ENCODE peak calls at places on chromosomes 11 and 22, in five cellular contexts. D, O, N, B and C are unnamed samples.

GRCh38 chr11:65478411-65479183 is 20.2 kb upstream of the MALAT1 start:
- DNase-seq in O (peak; percentile 87), D (no peak), N (peak; percentile 55), B (no peak), C (no peak)

GRCh38 chr11:130162733-130163132 is 3.2 kb downstream of the ST14 start:
- DNase-seq in B (no peak), N (peak; percentile 67), O (no peak), D (no peak), C (no peak)

GRCh38 chr11:65438257-65439151 is 15.9 kb downstream of the NEAT1 start:
- DNase-seq in N (no peak), B (no peak), O (no peak), D (no peak), C (no peak)

GRCh38 chr22:46036558-46037408 is 59.8 kb upstream of the WNT7B start:
- DNase-seq in D (peak; percentile 65), N (peak; percentile 79), O (no peak), B (no peak), C (peak; percentile 61)

GRCh38 chr11:8740156-8740555 is 57.6 kb downstream of the RPL27A start:
- DNase-seq in B (no peak), N (no peak), O (no peak), D (no peak), C (no peak)

GRCh38 chr11:93000511-93001476 is 31.3 kb downstream of the MTNR1B start:
- DNase-seq in D (peak; percentile 10), B (no peak), O (no peak), N (no peak), C (peak; percentile 13)

GRCh38 chr11:132056689-132057088 is 686.3 kb downstream of the NTM start:
- DNase-seq in N (no peak), B (no peak), O (no peak), D (no peak), C (no peak)

GRCh38 chr11:130769782-130770565 is 146.3 kb downstream of the SNX19 start:
- DNase-seq in D (no peak), N (no peak), O (no peak), B (no peak), C (no peak)

GRCh38 chr11:108890482-108891092 is 225.7 kb downstream of the DDX10 start:
- DNase-seq in D (no peak), N (no peak), B (no peak), O (no peak), C (no peak)

GRCh38 chr11:17561466-17562001 is 14.5 kb downstream of the OTOG start:
- DNase-seq in N (no peak), B (no peak), O (no peak), D (no peak), C (no peak)

GRCh38 chr11:121636341-121637176 is 183.8 kb upstream of the SORL1-AS1 start:
- DNase-seq in D (no peak), O (no peak), B (no peak), N (no peak), C (no peak)

GRCh38 chr11:40166892-40167291 is 1292.6 kb downstream of the LRRC4C start:
- DNase-seq in N (no peak), B (no peak), D (no peak), O (no peak), C (no peak)

GRCh38 chr11:2703487-2704141 is 3.8 kb upstream of the KCNQ1OT1 start:
- DNase-seq in B (no peak), D (no peak), N (no peak), O (peak; percentile 52), C (no peak)

GRCh38 chr22:38864361-38865191 is 7.4 kb downstream of the CBX6 start:
- DNase-seq in O (peak; percentile 85), B (no peak), D (no peak), N (peak; percentile 55), C (no peak)

GRCh38 chr11:111938687-111939160 is 1.6 kb downstream of the DIXDC1 start:
- DNase-seq in O (no peak), N (no peak), B (no peak), D (peak; percentile 76), C (no peak)

GRCh38 chr11:111974451-111974850 is 37.3 kb downstream of the DIXDC1 start:
- DNase-seq in B (no peak), O (no peak), D (no peak), N (no peak), C (no peak)

GRCh38 chr22:38953577-38954413 is 3.6 kb upstream of the APOBEC3A start:
- DNase-seq in N (peak; percentile 37), D (no peak), B (no peak), O (no peak), C (peak; percentile 83)

GRCh38 chr22:38569181-38569971 is 607 bp downstream of the DMC1 start:
- DNase-seq in O (peak; percentile 62), B (no peak), N (no peak), D (no peak), C (no peak)

GRCh38 chr11:15888596-15889345 is 467.6 kb downstream of the SOX6 start:
- DNase-seq in O (no peak), D (no peak), B (no peak), N (no peak), C (no peak)

GRCh38 chr11:92967178-92967577 is 2.3 kb upstream of the MTNR1B start:
- DNase-seq in N (no peak), O (no peak), D (no peak), B (no peak), C (no peak)

GRCh38 chr11:115112779-115113178 is 391.4 kb downstream of the CADM1 start:
- DNase-seq in N (no peak), D (no peak), O (no peak), B (no peak), C (no peak)

GRCh38 chr11:36363361-36364272 is 67.5 kb downstream of the PRR5L start:
- DNase-seq in D (no peak), O (no peak), N (no peak), B (no peak), C (no peak)

GRCh38 chr22:47304191-47304831 is 541.9 kb downstream of the TBC1D22A start:
- DNase-seq in O (no peak), N (no peak), B (no peak), D (no peak), C (no peak)

GRCh38 chr11:72235351-72236057 is 8.5 kb downstream of the PHOX2A start:
- DNase-seq in D (no peak), O (no peak), N (no peak), B (no peak), C (no peak)

GRCh38 chr11:44968510-44968909 is 17.8 kb upstream of the TP53I11 start:
- DNase-seq in B (no peak), O (no peak), D (no peak), N (no peak), C (no peak)

GRCh38 chr22:21921729-21922128 is 30.9 kb downstream of the PPM1F start:
- DNase-seq in N (peak; percentile 85), B (no peak), O (no peak), D (no peak), C (no peak)

GRCh38 chr11:3837793-3838192 is 3.0 kb downstream of the RHOG start:
- DNase-seq in D (no peak), N (peak; percentile 70), O (peak; percentile 70), B (no peak), C (peak; percentile 31)

GRCh38 chr22:50705219-50705691 is 32.6 kb downstream of the SHANK3 start:
- DNase-seq in N (peak; percentile 58), B (no peak), O (peak; percentile 69), D (no peak), C (no peak)

GRCh38 chr11:113865873-113866272 is 9.5 kb downstream of the USP28 start:
- DNase-seq in B (no peak), D (no peak), O (no peak), N (no peak), C (no peak)
- TF ChIP-seq POLR2A in B (no peak), D (no peak), O (no peak), N (no peak), C (no peak)

DNA sequence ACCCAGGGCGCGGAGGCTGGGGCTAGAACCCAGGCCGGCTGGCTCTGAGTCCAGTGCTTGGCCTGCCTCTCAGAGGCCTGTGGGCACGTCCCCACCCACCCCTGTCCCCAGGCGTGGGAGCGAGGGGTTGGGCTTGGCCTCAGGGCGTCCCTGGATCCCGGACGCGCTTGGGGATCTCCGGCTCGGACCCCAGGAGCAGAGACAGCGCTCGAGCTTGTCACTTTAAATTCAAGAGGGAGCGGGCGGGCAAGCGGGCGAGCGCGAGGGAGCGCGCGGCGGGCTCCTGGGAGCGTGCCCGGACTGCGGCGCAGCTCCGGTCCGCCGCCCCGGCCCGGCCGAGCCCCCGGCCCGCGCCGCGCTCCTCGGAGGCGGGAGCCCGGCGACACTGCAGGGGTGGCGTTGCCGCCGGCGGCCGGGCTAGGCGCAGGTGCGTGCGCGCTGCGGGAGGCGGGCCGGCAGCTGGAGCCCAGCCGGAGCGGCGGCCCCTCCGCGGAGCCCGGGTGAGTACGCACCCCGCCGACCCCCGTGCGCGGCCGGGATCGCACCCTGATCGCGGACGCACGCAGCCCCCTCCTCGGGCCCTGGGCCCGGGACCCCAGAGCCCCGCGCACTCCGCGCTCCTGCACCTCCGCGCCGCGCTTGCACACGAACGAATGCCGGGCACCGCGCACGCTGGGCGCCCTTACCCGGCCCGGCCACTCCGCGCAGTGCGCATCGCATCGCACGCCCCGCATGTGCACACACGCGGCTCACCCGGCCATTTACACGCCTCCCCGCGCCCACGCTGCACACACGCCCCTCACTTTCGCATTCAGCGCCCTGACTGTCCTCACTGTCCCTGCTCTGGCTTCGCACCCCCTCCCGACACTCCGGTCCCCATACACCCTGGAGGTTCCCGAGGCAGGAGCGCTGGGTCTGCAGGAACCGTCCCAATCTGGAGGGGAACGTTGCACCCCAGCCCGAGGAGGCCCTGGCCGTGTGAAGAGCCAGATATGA is at the start of gene SYT12:
- DNase-seq in N (peak; percentile 3), O (no peak), B (no peak), D (no peak), C (no peak)
- TF ChIP-seq POLR2A in N (no peak), O (no peak), B (no peak), D (no peak), C (no peak)

DNA sequence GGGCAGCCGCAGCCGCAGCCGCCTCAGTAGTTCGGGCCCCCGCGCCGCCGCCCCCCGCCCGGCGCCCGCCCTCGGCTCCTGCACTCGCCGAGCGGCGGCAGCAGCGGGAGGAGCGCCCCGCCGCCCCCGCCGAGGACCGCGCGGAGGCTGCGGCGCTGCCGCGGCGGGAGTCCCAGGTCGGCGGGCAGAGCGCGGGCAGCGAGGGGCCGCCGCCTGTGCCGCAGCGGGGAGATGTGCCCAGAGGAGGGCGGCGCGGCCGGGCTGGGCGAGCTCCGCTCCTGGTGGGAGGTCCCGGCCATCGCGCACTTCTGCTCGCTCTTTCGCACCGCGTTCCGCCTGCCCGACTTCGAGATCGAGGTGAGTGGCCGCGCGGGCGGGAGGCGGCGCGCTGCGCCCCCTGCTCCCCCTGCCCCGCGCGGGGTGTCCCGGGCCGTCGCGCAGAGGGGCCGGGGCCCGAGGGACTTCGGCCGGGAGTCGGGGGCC is 334 bp downstream of the CECR2 start:
- DNase-seq in O (peak; percentile 71), N (peak; percentile 33), B (no peak), D (no peak), C (no peak)
- TF ChIP-seq POLR2A in O (no peak), N (no peak), B (no peak), D (no peak), C (no peak)

GRCh38 chr11:119585038-119585666 is 143.8 kb downstream of the NECTIN1 start:
- DNase-seq in B (no peak), D (no peak), O (no peak), N (peak; percentile 50), C (no peak)

GRCh38 chr11:119580751-119581150 is 148.2 kb downstream of the NECTIN1 start:
- DNase-seq in O (no peak), D (no peak), N (no peak), B (no peak), C (no peak)

GRCh38 chr11:119583585-119583984 is 145.4 kb downstream of the NECTIN1 start:
- DNase-seq in B (no peak), N (no peak), O (no peak), D (no peak), C (no peak)

GRCh38 chr11:119586181-119586580 is 142.8 kb downstream of the NECTIN1 start:
- DNase-seq in D (no peak), O (no peak), N (no peak), B (no peak), C (no peak)

GRCh38 chr11:119584193-119585037 is 144.6 kb downstream of the NECTIN1 start:
- DNase-seq in D (no peak), B (no peak), O (peak; percentile 67), N (peak; percentile 58), C (no peak)
- TF ChIP-seq POLR2A in D (no peak), B (no peak), O (no peak), N (peak; percentile 42), C (no peak)